ENCODE peak calls at places on chromosome 10, in ten cellular contexts. One of them, this sample, is unnamed.

GRCh38 chr10:1573334-1573969 is 163.9 kb downstream of the ADARB2 start:
- DNase-seq in stimulated activated CD8-positive, alpha-beta memory T cell treated with anti-CD3 and anti-CD28 coated beads, Interleukin-4, amount 100 ng/mL, for 1 hour: no peak
- DNase-seq in stromal cell of bone marrow: no peak
- DNase-seq in lower lobe of right lung: no peak
- DNase-seq in activated CD4-positive, alpha-beta memory T cell treated with anti-CD3 and anti-CD28 coated beads, Interleukin-2, amount 10 ng/mL, durations not matched to agents 7 days and 5 days: no peak
- DNase-seq in dermis blood vessel endothelial cell: no peak
- DNase-seq in amygdala: no peak
- DNase-seq in NCI-H2081 treated with DMSO at 0.1 percent for 48 hours: no peak
- DNase-seq in GM04504: no peak
- DNase-seq in Kasumi-1: no peak
- DNase-seq in this sample: peak

GRCh38 chr10:48463318-48464003 is 141.4 kb downstream of the ARHGAP22 start:
- DNase-seq in dermis blood vessel endothelial cell: no peak
- DNase-seq in Kasumi-1: no peak
- DNase-seq in activated CD4-positive, alpha-beta memory T cell treated with anti-CD3 and anti-CD28 coated beads, Interleukin-2, amount 10 ng/mL, durations not matched to agents 7 days and 5 days: no peak
- DNase-seq in NCI-H2081 treated with DMSO at 0.1 percent for 48 hours: no peak
- DNase-seq in lower lobe of right lung: no peak
- DNase-seq in stromal cell of bone marrow: no peak
- DNase-seq in GM04504: no peak
- DNase-seq in stimulated activated CD8-positive, alpha-beta memory T cell treated with anti-CD3 and anti-CD28 coated beads, Interleukin-4, amount 100 ng/mL, for 1 hour: no peak
- DNase-seq in amygdala: no peak
- DNase-seq in this sample: peak

GRCh38 chr10:101920497-101920896 is 76.9 kb upstream of the KCNIP2 start:
- DNase-seq in NCI-H2081 treated with DMSO at 0.1 percent for 48 hours: no peak
- DNase-seq in stromal cell of bone marrow: no peak
- DNase-seq in amygdala: no peak
- DNase-seq in lower lobe of right lung: no peak
- DNase-seq in stimulated activated CD8-positive, alpha-beta memory T cell treated with anti-CD3 and anti-CD28 coated beads, Interleukin-4, amount 100 ng/mL, for 1 hour: no peak
- DNase-seq in activated CD4-positive, alpha-beta memory T cell treated with anti-CD3 and anti-CD28 coated beads, Interleukin-2, amount 10 ng/mL, durations not matched to agents 7 days and 5 days: no peak
- DNase-seq in Kasumi-1: no peak
- DNase-seq in GM04504: no peak
- DNase-seq in dermis blood vessel endothelial cell: no peak
- DNase-seq in this sample: no peak

GRCh38 chr10:88249450-88249849 is 333.7 kb downstream of the RNLS start:
- DNase-seq in stimulated activated CD8-positive, alpha-beta memory T cell treated with anti-CD3 and anti-CD28 coated beads, Interleukin-4, amount 100 ng/mL, for 1 hour: no peak
- DNase-seq in Kasumi-1: no peak
- DNase-seq in NCI-H2081 treated with DMSO at 0.1 percent for 48 hours: no peak
- DNase-seq in amygdala: no peak
- DNase-seq in GM04504: no peak
- DNase-seq in stromal cell of bone marrow: no peak
- DNase-seq in dermis blood vessel endothelial cell: no peak
- DNase-seq in lower lobe of right lung: no peak
- DNase-seq in activated CD4-positive, alpha-beta memory T cell treated with anti-CD3 and anti-CD28 coated beads, Interleukin-2, amount 10 ng/mL, durations not matched to agents 7 days and 5 days: no peak
- DNase-seq in this sample: no peak

GRCh38 chr10:89332092-89332633 is 4.4 kb downstream of the IFIT3 start:
- DNase-seq in Kasumi-1: peak
- DNase-seq in amygdala: no peak
- DNase-seq in activated CD4-positive, alpha-beta memory T cell treated with anti-CD3 and anti-CD28 coated beads, Interleukin-2, amount 10 ng/mL, durations not matched to agents 7 days and 5 days: peak
- DNase-seq in GM04504: peak
- DNase-seq in lower lobe of right lung: no peak
- DNase-seq in stromal cell of bone marrow: peak
- DNase-seq in NCI-H2081 treated with DMSO at 0.1 percent for 48 hours: no peak
- DNase-seq in stimulated activated CD8-positive, alpha-beta memory T cell treated with anti-CD3 and anti-CD28 coated beads, Interleukin-4, amount 100 ng/mL, for 1 hour: no peak
- DNase-seq in dermis blood vessel endothelial cell: peak
- DNase-seq in this sample: no peak

GRCh38 chr10:5434017-5434753 is 21.8 kb downstream of the NET1 start:
- DNase-seq in dermis blood vessel endothelial cell: peak
- DNase-seq in NCI-H2081 treated with DMSO at 0.1 percent for 48 hours: no peak
- DNase-seq in amygdala: no peak
- DNase-seq in lower lobe of right lung: no peak
- DNase-seq in Kasumi-1: peak
- DNase-seq in GM04504: no peak
- DNase-seq in stromal cell of bone marrow: no peak
- DNase-seq in activated CD4-positive, alpha-beta memory T cell treated with anti-CD3 and anti-CD28 coated beads, Interleukin-2, amount 10 ng/mL, durations not matched to agents 7 days and 5 days: no peak
- DNase-seq in stimulated activated CD8-positive, alpha-beta memory T cell treated with anti-CD3 and anti-CD28 coated beads, Interleukin-4, amount 100 ng/mL, for 1 hour: no peak
- DNase-seq in this sample: no peak

GRCh38 chr10:132429281-132430230 is 32.6 kb downstream of the PWWP2B start:
- DNase-seq in stimulated activated CD8-positive, alpha-beta memory T cell treated with anti-CD3 and anti-CD28 coated beads, Interleukin-4, amount 100 ng/mL, for 1 hour: no peak
- DNase-seq in NCI-H2081 treated with DMSO at 0.1 percent for 48 hours: no peak
- DNase-seq in Kasumi-1: no peak
- DNase-seq in lower lobe of right lung: no peak
- DNase-seq in dermis blood vessel endothelial cell: no peak
- DNase-seq in stromal cell of bone marrow: no peak
- DNase-seq in GM04504: no peak
- DNase-seq in amygdala: no peak
- DNase-seq in activated CD4-positive, alpha-beta memory T cell treated with anti-CD3 and anti-CD28 coated beads, Interleukin-2, amount 10 ng/mL, durations not matched to agents 7 days and 5 days: no peak
- DNase-seq in this sample: no peak

GRCh38 chr10:74027702-74028101 is 29.8 kb downstream of the VCL start:
- DNase-seq in lower lobe of right lung: no peak
- DNase-seq in GM04504: no peak
- DNase-seq in stimulated activated CD8-positive, alpha-beta memory T cell treated with anti-CD3 and anti-CD28 coated beads, Interleukin-4, amount 100 ng/mL, for 1 hour: no peak
- DNase-seq in Kasumi-1: no peak
- DNase-seq in activated CD4-positive, alpha-beta memory T cell treated with anti-CD3 and anti-CD28 coated beads, Interleukin-2, amount 10 ng/mL, durations not matched to agents 7 days and 5 days: no peak
- DNase-seq in amygdala: no peak
- DNase-seq in dermis blood vessel endothelial cell: no peak
- DNase-seq in stromal cell of bone marrow: no peak
- DNase-seq in NCI-H2081 treated with DMSO at 0.1 percent for 48 hours: no peak
- DNase-seq in this sample: no peak

GRCh38 chr10:61284222-61284890 is 168.8 kb downstream of the TMEM26 start:
- DNase-seq in stimulated activated CD8-positive, alpha-beta memory T cell treated with anti-CD3 and anti-CD28 coated beads, Interleukin-4, amount 100 ng/mL, for 1 hour: no peak
- DNase-seq in Kasumi-1: peak
- DNase-seq in activated CD4-positive, alpha-beta memory T cell treated with anti-CD3 and anti-CD28 coated beads, Interleukin-2, amount 10 ng/mL, durations not matched to agents 7 days and 5 days: no peak
- DNase-seq in NCI-H2081 treated with DMSO at 0.1 percent for 48 hours: no peak
- DNase-seq in stromal cell of bone marrow: peak
- DNase-seq in GM04504: peak
- DNase-seq in amygdala: no peak
- DNase-seq in lower lobe of right lung: no peak
- DNase-seq in dermis blood vessel endothelial cell: peak
- DNase-seq in this sample: no peak

GRCh38 chr10:46231087-46231486 is 55.7 kb upstream of the ANTXRL start:
- DNase-seq in GM04504: no peak
- DNase-seq in amygdala: no peak
- DNase-seq in activated CD4-positive, alpha-beta memory T cell treated with anti-CD3 and anti-CD28 coated beads, Interleukin-2, amount 10 ng/mL, durations not matched to agents 7 days and 5 days: no peak
- DNase-seq in stimulated activated CD8-positive, alpha-beta memory T cell treated with anti-CD3 and anti-CD28 coated beads, Interleukin-4, amount 100 ng/mL, for 1 hour: no peak
- DNase-seq in dermis blood vessel endothelial cell: no peak
- DNase-seq in lower lobe of right lung: no peak
- DNase-seq in stromal cell of bone marrow: no peak
- DNase-seq in NCI-H2081 treated with DMSO at 0.1 percent for 48 hours: no peak
- DNase-seq in Kasumi-1: no peak
- DNase-seq in this sample: peak

GRCh38 chr10:18859659-18860058 is 188.9 kb upstream of the MALRD1 start:
- DNase-seq in Kasumi-1: no peak
- DNase-seq in amygdala: no peak
- DNase-seq in NCI-H2081 treated with DMSO at 0.1 percent for 48 hours: no peak
- DNase-seq in stimulated activated CD8-positive, alpha-beta memory T cell treated with anti-CD3 and anti-CD28 coated beads, Interleukin-4, amount 100 ng/mL, for 1 hour: no peak
- DNase-seq in GM04504: no peak
- DNase-seq in stromal cell of bone marrow: no peak
- DNase-seq in activated CD4-positive, alpha-beta memory T cell treated with anti-CD3 and anti-CD28 coated beads, Interleukin-2, amount 10 ng/mL, durations not matched to agents 7 days and 5 days: no peak
- DNase-seq in dermis blood vessel endothelial cell: no peak
- DNase-seq in lower lobe of right lung: no peak
- DNase-seq in this sample: no peak

GRCh38 chr10:26438534-26439269 is 561 bp downstream of the APBB1IP start:
- DNase-seq in GM04504: no peak
- DNase-seq in NCI-H2081 treated with DMSO at 0.1 percent for 48 hours: no peak
- DNase-seq in activated CD4-positive, alpha-beta memory T cell treated with anti-CD3 and anti-CD28 coated beads, Interleukin-2, amount 10 ng/mL, durations not matched to agents 7 days and 5 days: peak
- DNase-seq in amygdala: no peak
- DNase-seq in Kasumi-1: no peak
- DNase-seq in stimulated activated CD8-positive, alpha-beta memory T cell treated with anti-CD3 and anti-CD28 coated beads, Interleukin-4, amount 100 ng/mL, for 1 hour: peak
- DNase-seq in dermis blood vessel endothelial cell: no peak
- DNase-seq in stromal cell of bone marrow: no peak
- DNase-seq in lower lobe of right lung: peak
- DNase-seq in this sample: peak